ENCODE peak calls at places on chromosomes 12 and 14, in nine cellular contexts. K is ovary; Q is IMR-90; B is stomach; N is neural progenitor cell; F is pancreas; Y is sigmoid colon; T is colonic mucosa; S is CD8-positive, alpha-beta memory T cell. Z is an unnamed sample.

GRCh38 chr14:88848571-88848970 is 24.1 kb downstream of the TTC8 start:
- DNase-seq in K (no peak), Q (peak; percentile 51), B (no peak), N (no peak), F (no peak), Y (no peak), T (no peak), S (no peak), Z (no peak)

GRCh38 chr12:126910570-126910969 is 1356.4 kb upstream of the TMEM132C start:
- DNase-seq in K (no peak), Q (no peak), B (no peak), N (no peak), F (no peak), Y (no peak), T (no peak), S (no peak), Z (no peak)

GRCh38 chr12:43288666-43289065 is 263.3 kb downstream of the ADAMTS20 start:
- DNase-seq in K (no peak), Q (peak; percentile 48), B (no peak), N (peak; percentile 55), F (no peak), Y (no peak), T (no peak), S (no peak), Z (no peak)

GRCh38 chr14:80455031-80455430 is 243.7 kb upstream of the DIO2 start:
- DNase-seq in K (no peak), Q (no peak), B (no peak), N (no peak), F (no peak), Y (no peak), T (no peak), S (no peak), Z (no peak)

GRCh38 chr12:74401035-74401434 is 136.6 kb upstream of the ATXN7L3B start:
- DNase-seq in K (no peak), Q (no peak), B (no peak), N (no peak), F (no peak), Y (no peak), T (no peak), S (no peak), Z (no peak)

GRCh38 chr12:46342562-46343033 is 30.0 kb downstream of the SLC38A2 start:
- DNase-seq in K (no peak), Q (peak; percentile 63), B (peak; percentile 67), N (peak; percentile 59), F (peak; percentile 30), Y (no peak), T (peak; percentile 29), S (peak; percentile 48), Z (no peak)

GRCh38 chr14:95250936-95251335 is 68.8 kb downstream of the CLMN start:
- DNase-seq in K (no peak), Q (no peak), B (peak; percentile 2), N (no peak), F (no peak), Y (no peak), T (no peak), S (no peak), Z (no peak)

GRCh38 chr14:68784298-68784910 is 8.5 kb downstream of the ZFP36L1 start:
- DNase-seq in K (peak; percentile 51), Q (no peak), B (peak; percentile 81), N (no peak), F (peak; percentile 92), Y (peak; percentile 76), T (peak; percentile 91), S (no peak), Z (no peak)

GRCh38 chr12:47238665-47239064 is 158.9 kb upstream of the AMIGO2 start:
- DNase-seq in K (no peak), Q (peak; percentile 54), B (no peak), N (no peak), F (no peak), Y (no peak), T (no peak), S (no peak), Z (no peak)

GRCh38 chr12:113261847-113262470 is 40.7 kb downstream of the TPCN1 start:
- DNase-seq in K (no peak), Q (peak; percentile 22), B (no peak), N (no peak), F (no peak), Y (no peak), T (no peak), S (peak; percentile 28), Z (no peak)

GRCh38 chr12:15712823-15713663 is 76.1 kb downstream of the EPS8 start:
- DNase-seq in K (no peak), Q (no peak), B (peak; percentile 76), N (no peak), F (peak; percentile 50), Y (peak; percentile 61), T (peak; percentile 90), S (no peak), Z (no peak)

GRCh38 chr12:116783503-116784237 is 45.6 kb downstream of the RNFT2 start:
- DNase-seq in K (no peak), Q (no peak), B (no peak), N (no peak), F (no peak), Y (no peak), T (no peak), S (no peak), Z (no peak)

GRCh38 chr12:43283206-43283605 is 268.8 kb downstream of the ADAMTS20 start:
- DNase-seq in K (no peak), Q (no peak), B (no peak), N (no peak), F (no peak), Y (no peak), T (no peak), S (no peak), Z (no peak)

GRCh38 chr14:24849471-24849870 is 200.5 kb downstream of the STXBP6 start:
- DNase-seq in K (no peak), Q (peak; percentile 75), B (no peak), N (no peak), F (no peak), Y (no peak), T (no peak), S (no peak), Z (no peak)

GRCh38 chr12:93415723-93416464 is 25.9 kb downstream of the UBE2N start:
- DNase-seq in K (no peak), Q (peak; percentile 77), B (no peak), N (no peak), F (no peak), Y (no peak), T (no peak), S (no peak), Z (no peak)

GRCh38 chr14:101119830-101120571 is 216.5 kb upstream of the RTL1 start:
- DNase-seq in K (no peak), Q (peak; percentile 11), B (peak; percentile 22), N (peak; percentile 42), F (no peak), Y (peak; percentile 56), T (peak; percentile 8), S (no peak), Z (no peak)

GRCh38 chr12:6700646-6701051 is at the start of gene PIANP:
- DNase-seq in K (peak; percentile 25), Q (peak; percentile 21), B (peak; percentile 36), N (peak; percentile 74), F (peak; percentile 38), Y (peak; percentile 72), T (no peak), S (peak; percentile 59), Z (no peak)

GRCh38 chr14:23154876-23155587 is 28.4 kb downstream of the SLC7A8 start:
- DNase-seq in K (peak; percentile 90), Q (peak; percentile 89), B (peak; percentile 89), N (peak; percentile 64), F (peak; percentile 80), Y (peak; percentile 95), T (peak; percentile 54), S (no peak), Z (peak; percentile 75)

GRCh38 chr12:52871291-52871961 is 22.6 kb upstream of the KRT78 start:
- DNase-seq in K (peak; percentile 39), Q (peak; percentile 73), B (peak; percentile 39), N (no peak), F (no peak), Y (no peak), T (peak; percentile 75), S (no peak), Z (no peak)
- H3K27ac ChIP-seq in K (no peak overlapping the region), Q (peak overlapping the region; percentile 12), B (peak overlapping the region; percentile 22), N (no peak overlapping the region), F (no peak overlapping the region), Y (no peak overlapping the region), T (peak overlapping the region; percentile 96), S (no peak overlapping the region), Z (no peak overlapping the region)

DNA sequence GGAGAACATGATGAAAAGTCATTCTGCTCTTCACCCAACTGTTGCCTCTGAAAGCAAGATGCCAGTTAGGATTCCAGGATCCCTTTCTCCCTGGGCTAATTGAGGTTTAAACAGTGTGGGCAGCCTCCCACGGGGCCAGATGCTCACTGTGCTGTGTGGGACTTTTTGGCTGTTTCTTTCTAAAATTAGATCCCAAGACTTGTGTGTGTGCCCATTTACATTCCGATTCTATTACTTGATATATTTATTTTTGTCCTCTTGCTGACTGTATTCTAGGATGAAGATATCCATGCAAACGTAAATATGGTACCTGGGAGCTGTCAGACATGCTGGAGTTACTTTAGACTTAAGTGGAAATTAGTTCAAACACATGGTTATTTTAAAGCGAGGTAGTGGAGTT is 6.2 kb downstream of the IFT43 start:
- DNase-seq in K (no peak), Q (peak; percentile 78), B (no peak), N (no peak), F (no peak), Y (no peak), T (no peak), S (no peak), Z (no peak)
- H3K4me1 ChIP-seq in K (peaks cover 2% of the 10 kb centered on the region), Q (peaks cover 11% of the 10 kb centered on the region), B (peaks cover 40% of the 10 kb centered on the region), N (peaks cover under 1% of the 10 kb centered on the region), F (no peaks in the 10 kb centered on the region), Y (peaks cover 70% of the 10 kb centered on the region), T (no peaks in the 10 kb centered on the region), S (no peaks in the 10 kb centered on the region), Z (peaks cover 92% of the 10 kb centered on the region)

DNA sequence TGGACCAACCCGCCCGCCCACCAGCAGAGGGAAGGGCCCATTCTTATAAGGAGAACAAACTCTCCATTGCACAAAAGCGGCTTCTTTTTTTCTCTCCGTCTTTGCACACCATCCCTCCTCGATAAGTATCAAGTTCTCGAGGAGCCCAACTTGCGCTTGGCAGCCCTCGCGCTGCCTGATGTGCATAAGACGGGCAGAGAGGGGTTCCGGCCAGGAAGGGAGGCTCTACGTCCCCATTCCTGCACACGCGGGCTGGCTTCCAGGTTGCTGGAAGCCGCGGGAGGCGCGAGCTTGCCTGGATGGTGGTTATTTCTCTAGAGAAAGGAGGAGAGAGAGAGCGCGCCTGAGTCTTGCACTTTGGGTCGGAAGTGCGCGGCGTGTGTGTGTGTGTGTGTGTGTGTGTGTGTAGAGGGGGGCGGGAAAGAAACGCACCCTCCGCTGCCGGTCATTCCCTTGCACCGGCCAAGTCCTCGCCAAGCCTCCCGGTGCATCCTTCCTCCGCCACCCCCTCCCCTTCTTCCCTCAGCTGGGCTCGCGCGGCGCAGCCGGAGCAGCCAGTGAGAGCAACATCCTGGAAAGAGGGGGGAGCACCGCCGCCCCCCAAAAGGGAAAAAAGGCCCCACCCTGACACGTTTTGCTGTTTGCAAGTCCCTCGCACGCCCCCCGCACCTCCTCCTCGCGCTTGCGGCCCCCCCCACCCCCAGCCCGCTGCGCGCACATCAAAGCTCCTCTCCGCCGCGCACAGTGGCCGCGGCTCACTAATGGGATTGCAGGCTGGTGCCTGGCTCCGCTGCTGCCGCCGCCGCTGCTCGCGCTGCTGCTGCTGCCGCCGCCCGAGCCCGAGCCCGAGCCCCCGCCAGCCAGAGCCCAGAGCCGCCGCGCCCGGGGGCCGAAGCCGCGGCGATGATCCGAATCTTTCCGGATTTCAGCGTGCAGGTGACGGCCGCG is 4.5 kb upstream of the NPAS3 start:
- DNase-seq in K (peak; percentile 15), Q (no peak), B (no peak), N (peak; percentile 86), F (peak; percentile 22), Y (peak; percentile 70), T (no peak), S (no peak), Z (no peak)
- H3K27me3 ChIP-seq in K (no peaks in the 10 kb centered on the region), Q (peaks cover 57% of the 10 kb centered on the region), B (peaks cover 77% of the 10 kb centered on the region), N (peaks cover 94% of the 10 kb centered on the region), F (no peaks in the 10 kb centered on the region), Y (no peaks in the 10 kb centered on the region), T (peaks cover 55% of the 10 kb centered on the region), S (no peaks in the 10 kb centered on the region), Z (no peaks in the 10 kb centered on the region)

GRCh38 chr12:123526542-123527080 is 6.9 kb downstream of the RILPL1 start:
- DNase-seq in K (no peak), Q (no peak), B (no peak), N (no peak), F (no peak), Y (no peak), T (no peak), S (no peak), Z (no peak)
- H3K27ac ChIP-seq in K (no peak overlapping the region), Q (no peak overlapping the region), B (no peak overlapping the region), N (no peak overlapping the region), F (no peak overlapping the region), Y (no peak overlapping the region), T (no peak overlapping the region), S (no peak overlapping the region), Z (peak overlapping the region; percentile 38)

Z was measured in thoracic aorta.